ENCODE peak calls at places on chromosomes 5 and 9, in seven cellular contexts. O is fibroblast of lung, C is left ventricle myocardium inferior, G is heart left ventricle, F is H1, P is right lobe of liver, B is Peyer's patch. U is an unnamed sample. For H3K9me3, the result is how much of the 10 kb centered on the place peaks cover.

GRCh38 chr5:65127181-65127901 is 354.4 kb downstream of the ADAMTS6 start:
- DNase-seq in O (peak), C (no peak), G (no peak), F (no peak), P (no peak), B (no peak), U (no peak)

GRCh38 chr5:142246263-142246662 is 78.6 kb downstream of the SPRY4 start:
- DNase-seq in O (peak), C (no peak), G (no peak), F (no peak), P (peak), B (no peak), U (no peak)

GRCh38 chr5:72600401-72600981 is 93.3 kb upstream of the ZNF366 start:
- DNase-seq in O (peak), C (no peak), G (no peak), F (no peak), P (no peak), B (no peak), U (no peak)

GRCh38 chr9:136110082-136111061 is 8.3 kb downstream of the TMEM250 start:
- DNase-seq in O (peak), C (no peak), G (no peak), F (no peak), P (no peak), B (no peak), U (no peak)

GRCh38 chr9:96163712-96164111 is 138.3 kb downstream of the HSD17B3 start:
- DNase-seq in O (no peak), C (no peak), G (no peak), F (no peak), P (no peak), B (no peak), U (no peak)

GRCh38 chr5:127838661-127839060 is 135.5 kb downstream of the CCDC192 start:
- DNase-seq in O (peak), C (no peak), G (no peak), F (no peak), P (no peak), B (no peak), U (no peak)

GRCh38 chr9:123044556-123044955 is 11.1 kb downstream of the GPR21 start:
- DNase-seq in O (peak), C (no peak), G (no peak), F (no peak), P (no peak), B (no peak), U (no peak)

GRCh38 chr9:137172907-137173794 is 1.3 kb upstream of the TMEM210 start:
- DNase-seq in O (no peak), C (no peak), G (no peak), F (no peak), P (no peak), B (no peak), U (no peak)

GRCh38 chr5:10595678-10596309 is 31.9 kb downstream of the ANKRD33B start:
- DNase-seq in O (peak), C (no peak), G (no peak), F (no peak), P (no peak), B (no peak), U (no peak)

DNA sequence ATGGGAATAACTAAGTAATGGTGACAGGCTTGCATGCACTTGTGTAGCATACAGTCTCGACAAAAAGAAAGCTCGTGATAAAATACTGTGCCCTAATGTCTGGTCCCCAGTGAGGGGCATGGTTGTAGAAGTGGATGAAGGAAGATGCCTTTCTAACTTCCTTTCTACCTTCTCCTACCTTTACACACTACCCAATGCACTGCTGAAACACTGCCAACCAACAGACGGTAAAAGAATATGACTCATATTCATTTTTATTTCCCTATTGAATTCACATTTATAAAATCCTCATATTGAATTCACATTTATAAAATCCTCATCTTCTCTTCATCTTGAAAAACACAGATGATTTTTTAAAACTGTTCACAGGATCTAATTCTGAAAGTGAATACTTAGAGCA is 223.0 kb downstream of the PJA2 start:
- DNase-seq in O (no peak), C (no peak), G (no peak), F (no peak), P (no peak), B (no peak), U (no peak)
- TF ChIP-seq CTCF in O (no peak), C (no peak), G (no peak), F (no peak), P (no peak), B (no peak), U (no peak)

GRCh38 chr9:40909821-40910220 is 218.7 kb downstream of the FOXD4L6 start:
- DNase-seq in O (no peak), C (no peak), G (no peak), F (no peak), P (no peak), B (no peak), U (no peak)
- H3K9me3 ChIP-seq in O (under half), C (half or more), G (half or more), F (half or more), P (under half), B (half or more), U (half or more)

GRCh38 chr5:124737651-124738050 is 8.8 kb downstream of the ZNF608 start:
- DNase-seq in O (no peak), C (no peak), G (no peak), F (no peak), P (no peak), B (no peak), U (no peak)

GRCh38 chr5:124740055-124740454 is 6.4 kb downstream of the ZNF608 start:
- DNase-seq in O (no peak), C (no peak), G (no peak), F (no peak), P (no peak), B (no peak), U (no peak)

GRCh38 chr5:124736814-124737186 is 9.6 kb downstream of the ZNF608 start:
- DNase-seq in O (peak), C (no peak), G (no peak), F (no peak), P (no peak), B (no peak), U (no peak)

GRCh38 chr5:124740991-124741583 is 5.4 kb downstream of the ZNF608 start:
- DNase-seq in O (peak), C (no peak), G (no peak), F (no peak), P (no peak), B (no peak), U (no peak)

GRCh38 chr5:124738751-124739559 is 7.5 kb downstream of the ZNF608 start:
- DNase-seq in O (no peak), C (no peak), G (no peak), F (peak), P (no peak), B (no peak), U (no peak)
- H3K4me3 ChIP-seq in O (no peak), C (no peak), G (no peak), F (no peak), P (no peak), B (no peak), U (no peak)

GRCh38 chr5:59529286-59529685 is 364.2 kb downstream of the PDE4D start:
- DNase-seq in O (no peak), C (no peak), G (no peak), F (no peak), P (no peak), B (no peak), U (no peak)

GRCh38 chr5:59528226-59528862 is 365.2 kb downstream of the PDE4D start:
- DNase-seq in O (no peak), C (no peak), G (no peak), F (no peak), P (no peak), B (no peak), U (no peak)

GRCh38 chr5:59522201-59522831 is 371.2 kb downstream of the PDE4D start:
- DNase-seq in O (no peak), C (no peak), G (no peak), F (no peak), P (no peak), B (no peak), U (no peak)

GRCh38 chr5:59525957-59526356 is 367.6 kb downstream of the PDE4D start:
- DNase-seq in O (peak), C (no peak), G (no peak), F (no peak), P (no peak), B (no peak), U (no peak)

DNA sequence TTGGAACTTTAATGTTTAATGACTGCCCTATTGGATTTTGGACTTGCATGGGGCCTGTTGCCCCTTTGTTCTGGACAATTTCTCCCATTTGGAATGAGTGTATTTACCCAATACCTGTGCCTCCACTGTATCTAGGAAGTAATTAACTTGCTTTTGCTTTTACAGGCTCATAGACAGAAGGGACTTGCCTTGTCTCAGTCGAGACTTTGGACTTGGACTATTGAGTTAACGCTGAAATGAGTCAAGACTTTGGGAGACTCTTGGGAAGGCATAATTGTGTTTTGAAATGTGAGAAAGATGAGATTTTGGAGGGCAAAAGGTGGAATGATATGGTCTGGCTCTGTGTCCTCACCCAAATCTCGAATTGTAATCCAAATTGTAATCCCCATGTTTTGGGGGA is 368.2 kb downstream of the PDE4D start:
- DNase-seq in O (no peak), C (no peak), G (no peak), F (no peak), P (no peak), B (no peak), U (no peak)
- TF ChIP-seq CTCF in O (no peak), C (no peak), G (no peak), F (no peak), P (no peak), B (no peak), U (no peak)

GRCh38 chr5:1127991-1128785 is 16.3 kb upstream of the SLC12A7 start:
- DNase-seq in O (no peak), C (peak), G (peak), F (no peak), P (peak), B (no peak), U (no peak)

GRCh38 chr5:1131191-1131621 is 19.3 kb upstream of the SLC12A7 start:
- DNase-seq in O (no peak), C (no peak), G (peak), F (no peak), P (peak), B (no peak), U (no peak)

GRCh38 chr5:1128977-1129724 is 17.3 kb upstream of the SLC12A7 start:
- DNase-seq in O (no peak), C (no peak), G (no peak), F (no peak), P (peak), B (no peak), U (peak)

GRCh38 chr5:1130218-1130946 is 18.5 kb upstream of the SLC12A7 start:
- DNase-seq in O (no peak), C (no peak), G (no peak), F (no peak), P (peak), B (no peak), U (peak)

DNA sequence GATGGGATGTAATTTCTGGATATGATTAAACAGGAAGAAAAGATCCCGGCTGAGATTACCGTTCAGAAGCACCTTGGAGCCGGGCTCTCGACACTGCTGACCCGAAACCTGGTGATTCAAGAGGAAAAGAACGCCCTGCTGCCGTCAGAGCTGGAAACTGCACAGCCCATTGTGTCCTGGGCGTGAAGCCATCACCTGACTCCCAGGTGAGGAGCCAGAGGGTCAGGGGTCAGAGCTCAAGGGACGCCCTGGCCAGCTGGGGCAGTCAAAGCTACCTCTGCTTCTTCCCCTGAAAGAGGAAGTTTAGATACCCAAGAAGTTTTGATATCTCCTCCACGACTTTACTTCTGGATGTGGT is 17.8 kb upstream of the SLC12A7 start:
- DNase-seq in O (no peak), C (no peak), G (no peak), F (no peak), P (peak), B (no peak), U (peak)
- H3K9me3 ChIP-seq in O (under half), C (under half), G (under half), F (under half), P (under half), B (under half), U (under half)

U was measured in left lung.